ENCODE peak calls at places on chromosomes 12 and 14, in four cellular contexts. R is heart left ventricle, G is AG10803, C is choroid plexus epithelial cell. I is an unnamed sample.

GRCh38 chr12:62260733-62261683 is 804 bp downstream of the USP15 start:
- DNase-seq in R (peak; percentile 42), G (peak; percentile 30), C (peak; percentile 63), I (no peak)

GRCh38 chr14:76772300-76773187 is 11.3 kb downstream of the VASH1 start:
- DNase-seq in C (peak; percentile 77), R (peak; percentile 79), G (no peak), I (no peak)

GRCh38 chr12:120901818-120902217 is 2.3 kb downstream of the SPPL3 start:
- DNase-seq in R (no peak), G (no peak), C (no peak), I (no peak)

GRCh38 chr14:77914073-77914721 is 114.3 kb downstream of the ADCK1 start:
- DNase-seq in C (no peak), R (no peak), G (no peak), I (no peak)

GRCh38 chr14:104321151-104322130 is 183.1 kb downstream of the KIF26A start:
- DNase-seq in G (no peak), R (no peak), C (no peak), I (no peak)

GRCh38 chr12:49369723-49370145 is 2.5 kb downstream of the SPATS2 start:
- DNase-seq in C (peak; percentile 72), R (peak; percentile 56), G (peak; percentile 49), I (no peak)

GRCh38 chr12:58818546-58818945 is 101.8 kb downstream of the LRIG3 start:
- DNase-seq in R (no peak), G (no peak), C (peak; percentile 23), I (no peak)

GRCh38 chr14:75174066-75174465 is 2.3 kb downstream of the TMED10 start:
- DNase-seq in R (no peak), G (no peak), C (no peak), I (no peak)

GRCh38 chr14:63902375-63902976 is 49.7 kb downstream of the SYNE2 start:
- DNase-seq in G (no peak), C (no peak), R (no peak), I (no peak)

GRCh38 chr12:119949145-119949544 is 39.9 kb upstream of the BICDL1 start:
- DNase-seq in G (no peak), C (no peak), R (no peak), I (no peak)

GRCh38 chr14:98227727-98228111 is 1044.3 kb downstream of the BCL11B start:
- DNase-seq in G (no peak), C (no peak), R (no peak), I (no peak)

GRCh38 chr14:89673499-89674225 is 256.6 kb upstream of the FOXN3 start:
- DNase-seq in C (peak; percentile 59), R (no peak), G (peak; percentile 47), I (peak; percentile 14)

GRCh38 chr14:93090826-93091583 is 24.7 kb downstream of the ITPK1 start:
- DNase-seq in C (no peak), R (peak; percentile 72), G (peak; percentile 24), I (no peak)

GRCh38 chr12:25785164-25785563 is 173.3 kb upstream of the RASSF8 start:
- DNase-seq in G (no peak), R (no peak), C (no peak), I (no peak)

GRCh38 chr12:65881965-65882413 is 57.7 kb downstream of the HMGA2 start:
- DNase-seq in R (peak; percentile 88), G (peak; percentile 80), C (peak; percentile 83), I (no peak)

GRCh38 chr14:91369628-91370445 is 47.8 kb downstream of the CCDC88C start:
- DNase-seq in R (no peak), G (no peak), C (no peak), I (no peak)

GRCh38 chr14:74610866-74611671 is 968 bp downstream of the LTBP2 start:
- DNase-seq in G (peak; percentile 51), C (peak; percentile 67), R (no peak), I (no peak)

GRCh38 chr12:12024958-12025682 is 45.6 kb upstream of the BCL2L14 start:
- DNase-seq in R (no peak), C (no peak), G (no peak), I (no peak)

DNA sequence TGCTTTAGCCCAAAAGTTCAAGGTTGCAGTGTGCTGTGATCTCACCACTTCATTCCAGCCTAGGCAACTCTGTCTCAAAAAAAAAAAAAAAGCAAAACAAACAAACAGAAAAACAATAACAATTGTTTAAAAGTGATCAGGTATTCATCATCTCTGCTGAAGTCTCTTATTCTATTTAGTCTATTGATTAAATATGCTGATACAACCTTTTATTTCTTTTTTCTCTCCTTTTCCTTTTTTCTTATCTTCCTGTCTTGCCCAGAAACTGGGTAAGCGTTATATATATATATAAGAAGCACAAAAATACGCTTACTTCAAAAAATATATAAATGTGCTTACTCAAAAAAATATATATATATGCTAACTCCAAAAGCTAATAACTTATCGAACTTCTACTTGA is 213.8 kb upstream of the EEA1 start:
- DNase-seq in C (no peak), G (no peak), R (no peak), I (no peak)
- TF ChIP-seq CTCF in C (no peak), G (no peak), R (no peak), I (no peak)

DNA sequence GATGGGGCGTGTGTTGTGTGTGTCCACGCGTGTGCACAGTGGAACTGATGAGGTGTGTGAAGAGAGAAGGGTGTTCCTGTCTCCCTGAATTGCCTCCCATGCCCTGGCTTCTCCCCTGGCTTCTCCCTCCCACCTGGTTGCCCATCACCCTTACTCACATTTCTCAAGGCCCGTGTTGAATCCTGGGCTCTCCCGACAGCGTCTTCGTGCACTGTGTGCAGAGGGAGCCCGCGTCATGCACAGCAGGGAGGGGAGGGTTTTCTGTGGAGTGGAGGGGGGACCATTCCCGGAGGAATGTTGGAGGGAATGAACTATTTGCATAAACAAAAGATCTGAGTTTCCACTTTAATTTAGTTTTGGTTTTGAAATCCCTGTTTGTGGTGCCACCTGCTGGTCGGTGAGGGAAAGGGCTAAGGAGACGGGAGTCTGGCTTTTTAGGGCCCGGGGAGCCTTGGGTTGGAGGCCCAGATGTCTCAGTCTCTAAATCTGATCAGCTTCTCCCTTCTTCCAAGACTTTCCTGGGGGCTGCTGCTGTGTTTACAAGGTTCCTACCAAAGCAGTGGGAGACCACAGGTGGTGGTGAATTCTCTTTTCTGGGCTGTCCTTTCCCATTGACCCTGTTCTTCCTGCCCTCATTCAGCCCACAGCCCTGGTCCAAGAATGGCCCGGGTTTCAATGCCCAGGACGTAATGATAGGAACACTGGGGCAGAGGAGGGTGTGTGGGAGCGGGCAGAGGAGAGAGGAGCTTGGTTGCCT is at the start of gene C1R:
- DNase-seq in C (peak; percentile 88), G (peak; percentile 90), R (peak; percentile 80), I (peak; percentile 78)
- H3K4me3 ChIP-seq in C (peak within 1 kb of the TSS; percentile 56), G (peak within 1 kb of the TSS; percentile 97), R (peak within 1 kb of the TSS; percentile 62), I (peak within 1 kb of the TSS; percentile 52)

DNA sequence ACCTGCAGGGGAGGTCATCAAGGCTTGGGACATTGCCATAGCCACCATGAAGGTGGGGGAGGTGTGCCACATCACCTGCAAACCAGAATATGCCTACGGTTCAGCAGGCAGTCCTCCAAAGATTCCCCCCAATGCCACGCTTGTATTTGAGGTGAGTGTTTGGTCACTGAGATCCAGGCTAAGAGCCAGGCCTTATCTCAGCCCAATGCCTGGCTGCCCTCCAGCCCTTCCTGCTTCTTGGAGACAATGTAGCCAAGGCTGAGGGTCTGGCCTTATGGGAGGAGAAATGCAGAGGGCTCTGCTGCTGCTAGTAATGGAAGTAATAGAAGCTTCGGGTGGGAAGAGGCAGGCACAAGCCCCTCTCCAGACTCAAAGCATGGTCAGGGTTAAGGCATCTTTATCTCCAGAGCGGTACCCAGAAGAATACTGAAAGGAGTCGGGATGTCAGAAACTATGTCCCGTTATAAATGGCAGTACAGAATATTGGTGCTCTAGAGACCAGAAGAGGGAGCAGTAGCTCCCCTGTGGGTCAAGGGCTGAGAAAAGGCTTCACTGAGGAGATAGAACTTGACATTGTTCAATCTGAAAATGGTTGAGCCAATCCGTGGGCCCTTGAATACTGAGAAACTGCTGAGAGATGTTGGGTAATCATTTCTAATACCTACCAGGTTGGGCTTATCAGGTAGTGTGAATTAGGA is 3.1 kb downstream of the FKBP4 start:
- DNase-seq in C (peak; percentile 61), R (peak; percentile 62), G (no peak), I (no peak)
- TF ChIP-seq CTCF in C (peak; percentile 69), R (no peak), G (no peak), I (peak; percentile 10)

DNA sequence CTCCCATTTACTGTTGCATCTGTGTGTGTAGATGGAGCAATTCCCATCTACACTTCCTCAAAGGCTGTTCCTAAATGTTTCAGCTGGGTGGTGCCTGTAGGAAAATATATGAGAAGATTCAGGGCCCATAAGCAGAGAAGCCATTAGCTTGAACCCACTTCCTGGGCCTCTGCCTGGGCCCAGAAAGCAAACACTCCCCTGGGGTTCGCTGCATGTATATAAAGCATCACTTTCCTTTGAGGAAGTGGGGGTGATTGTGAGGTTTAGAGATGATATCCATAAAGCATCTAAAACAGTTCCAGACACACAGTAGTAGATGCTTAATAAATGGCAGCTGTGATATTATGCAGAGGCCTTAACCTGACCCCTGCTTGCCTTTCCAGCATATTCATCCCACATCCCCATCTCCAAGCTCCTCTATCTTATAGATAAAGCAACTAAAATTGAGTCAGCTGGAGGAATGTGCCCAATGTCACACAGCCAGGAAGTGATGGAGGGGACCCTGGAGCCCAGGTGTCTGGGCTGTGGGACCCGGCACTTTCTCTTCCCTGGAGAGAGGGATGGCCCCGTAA is 280.0 kb upstream of the CRY1 start:
- DNase-seq in R (no peak), G (no peak), C (no peak), I (no peak)
- H3K4me3 ChIP-seq in R (no peak overlapping the region), G (no peak overlapping the region), C (no peak overlapping the region), I (no peak overlapping the region)

GRCh38 chr14:82755923-82756322 is 1222.3 kb upstream of the SEL1L start:
- DNase-seq in G (no peak), R (no peak), C (no peak), I (no peak)

GRCh38 chr14:82759691-82760090 is 1226.0 kb upstream of the SEL1L start:
- DNase-seq in R (no peak), C (no peak), G (no peak), I (no peak)

GRCh38 chr14:82757775-82758174 is 1224.1 kb upstream of the SEL1L start:
- DNase-seq in G (no peak), R (no peak), C (no peak), I (no peak)

GRCh38 chr14:82755476-82755875 is 1221.8 kb upstream of the SEL1L start:
- DNase-seq in R (no peak), C (no peak), G (no peak), I (no peak)
- TF ChIP-seq CTCF in R (no peak), C (no peak), G (no peak), I (no peak)

I was measured in AG09309.